ENCODE peak calls at places on chromosomes 5 and 9, in five cellular contexts. G is colonic mucosa, B is adrenal gland, J is WERI-Rb-1, M is uterus. H is an unnamed sample.

GRCh38 chr9:79581388-79581787 is 9.6 kb downstream of the TLE4 start:
- DNase-seq in M (no peak), G (peak; percentile 42), J (no peak), B (peak; percentile 41), H (no peak)

GRCh38 chr5:74116266-74116665 is 490.3 kb downstream of the ARHGEF28 start:
- DNase-seq in G (no peak), B (no peak), J (no peak), M (no peak), H (no peak)

GRCh38 chr9:124078641-124079040 is 67.1 kb downstream of the LHX2 start:
- DNase-seq in J (no peak), M (no peak), G (no peak), B (peak; percentile 11), H (no peak)

GRCh38 chr5:177327539-177328522 is 16.1 kb upstream of the MXD3 start:
- DNase-seq in G (no peak), B (no peak), M (no peak), J (no peak), H (peak; percentile 58)

GRCh38 chr5:91381774-91382492 is 1.2 kb downstream of the ARRDC3 start:
- DNase-seq in B (peak; percentile 79), J (peak; percentile 82), M (peak; percentile 73), G (peak; percentile 91), H (peak; percentile 87)

GRCh38 chr5:165405340-165405739 is 1899.9 kb downstream of the MAT2B start:
- DNase-seq in M (no peak), J (no peak), G (no peak), B (no peak), H (no peak)

GRCh38 chr5:32426440-32427151 is 17.9 kb downstream of the ZFR start:
- DNase-seq in J (no peak), M (no peak), G (no peak), B (no peak), H (no peak)

GRCh38 chr5:173736923-173737412 is 120.5 kb upstream of the BOD1 start:
- DNase-seq in J (no peak), B (no peak), G (peak; percentile 65), M (no peak), H (no peak)

GRCh38 chr9:5621327-5621726 is 7.6 kb upstream of the RIC1 start:
- DNase-seq in J (no peak), M (no peak), B (peak; percentile 14), G (no peak), H (no peak)
- H3K27ac ChIP-seq in J (no peak overlapping the region), M (no peak overlapping the region), B (no peak overlapping the region), G (no peak overlapping the region), H (no peak overlapping the region)

DNA sequence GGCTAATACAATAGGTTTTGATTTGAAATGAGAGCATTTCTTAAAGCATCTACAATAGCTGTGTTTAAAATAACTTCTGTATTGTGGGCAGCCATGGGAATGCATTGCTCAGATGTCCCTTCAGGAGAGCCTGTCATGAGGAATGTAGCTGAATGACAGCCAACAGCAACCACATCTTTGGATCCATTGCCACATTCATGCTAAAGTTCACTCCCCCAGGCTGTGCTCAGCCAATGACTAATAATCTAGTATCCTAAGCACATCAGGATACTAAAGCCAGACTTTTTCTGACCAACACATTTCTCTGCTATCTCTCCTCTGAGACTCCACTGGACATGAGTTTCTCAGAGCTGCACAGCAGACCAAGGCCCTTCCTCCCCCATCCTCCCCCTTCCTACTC is 45.5 kb downstream of the HTR1A start:
- DNase-seq in J (no peak), M (no peak), G (no peak), B (no peak), H (no peak)
- H3K9me3 ChIP-seq in J (no peaks in the 10 kb centered on the region), M (no peaks in the 10 kb centered on the region), G (no peaks in the 10 kb centered on the region), B (no peaks in the 10 kb centered on the region), H (no peaks in the 10 kb centered on the region)

GRCh38 chr9:38066167-38066906 is 2.7 kb downstream of the SHB start:
- DNase-seq in M (no peak), B (no peak), G (peak; percentile 46), J (peak; percentile 58), H (peak; percentile 30)
- TF ChIP-seq CTCF in M (peak; percentile 13), B (peak; percentile 13), G (peak; percentile 17), J (peak; percentile 24), H (peak; percentile 51)

DNA sequence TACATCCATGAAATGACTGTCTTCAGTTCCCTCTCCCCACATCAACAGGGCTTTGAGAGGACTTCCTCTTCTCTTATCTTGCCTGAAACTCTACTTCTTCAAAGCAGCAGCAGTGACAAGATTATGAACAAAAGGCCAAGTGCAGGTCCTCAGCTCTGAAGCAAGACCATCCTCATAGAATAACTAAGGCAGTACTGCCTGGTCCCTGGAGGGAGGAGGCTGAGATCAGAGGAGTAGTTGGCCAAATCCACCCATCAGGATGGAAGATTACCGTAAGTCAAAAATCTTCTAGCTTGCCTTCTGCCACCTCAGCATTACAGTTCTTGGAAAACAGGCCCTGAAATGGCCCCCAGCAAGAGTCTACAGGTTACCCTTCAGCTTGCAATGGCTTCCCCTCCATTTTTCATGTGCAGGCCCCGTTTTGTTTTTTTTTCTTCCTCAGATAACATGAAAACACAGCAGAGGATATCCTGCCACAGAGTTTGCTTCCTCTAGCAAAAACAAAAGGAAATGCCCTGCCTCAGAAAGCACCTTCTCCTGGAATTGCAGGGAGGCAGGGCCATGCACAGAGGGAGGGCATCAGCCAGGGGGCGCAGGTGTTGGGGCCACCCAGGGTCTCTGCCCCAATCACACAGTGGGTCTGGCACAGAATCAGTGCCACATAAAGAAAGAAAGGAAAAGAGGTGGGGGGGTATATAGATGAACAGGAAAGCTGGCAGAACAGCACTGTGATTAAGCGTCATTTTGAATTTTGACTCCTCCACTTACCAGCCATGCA is 40.0 kb downstream of the KLHL3 start:
- DNase-seq in G (no peak), J (no peak), B (no peak), M (peak; percentile 17), H (no peak)
- H3K27ac ChIP-seq in G (no peak overlapping the region), J (no peak overlapping the region), B (no peak overlapping the region), M (peak overlapping the region; percentile 7), H (no peak overlapping the region)

GRCh38 chr5:141261238-141261546 is 16.0 kb downstream of the PCDHB15 start:
- DNase-seq in G (no peak), B (no peak), J (no peak), M (no peak), H (no peak)

GRCh38 chr5:141258948-141259347 is 13.8 kb downstream of the PCDHB15 start:
- DNase-seq in B (no peak), G (no peak), J (no peak), M (no peak), H (no peak)

GRCh38 chr5:141258464-141258863 is 13.3 kb downstream of the PCDHB15 start:
- DNase-seq in J (no peak), B (no peak), G (no peak), M (no peak), H (no peak)

GRCh38 chr5:141260458-141261237 is 15.5 kb downstream of the PCDHB15 start:
- DNase-seq in G (no peak), J (no peak), B (no peak), M (no peak), H (no peak)
- H3K9me3 ChIP-seq in G (peaks cover 41% of the 10 kb centered on the region), J (peaks cover 66% of the 10 kb centered on the region), B (peaks cover 19% of the 10 kb centered on the region), M (peaks cover 100% of the 10 kb centered on the region), H (no peaks in the 10 kb centered on the region)

DNA sequence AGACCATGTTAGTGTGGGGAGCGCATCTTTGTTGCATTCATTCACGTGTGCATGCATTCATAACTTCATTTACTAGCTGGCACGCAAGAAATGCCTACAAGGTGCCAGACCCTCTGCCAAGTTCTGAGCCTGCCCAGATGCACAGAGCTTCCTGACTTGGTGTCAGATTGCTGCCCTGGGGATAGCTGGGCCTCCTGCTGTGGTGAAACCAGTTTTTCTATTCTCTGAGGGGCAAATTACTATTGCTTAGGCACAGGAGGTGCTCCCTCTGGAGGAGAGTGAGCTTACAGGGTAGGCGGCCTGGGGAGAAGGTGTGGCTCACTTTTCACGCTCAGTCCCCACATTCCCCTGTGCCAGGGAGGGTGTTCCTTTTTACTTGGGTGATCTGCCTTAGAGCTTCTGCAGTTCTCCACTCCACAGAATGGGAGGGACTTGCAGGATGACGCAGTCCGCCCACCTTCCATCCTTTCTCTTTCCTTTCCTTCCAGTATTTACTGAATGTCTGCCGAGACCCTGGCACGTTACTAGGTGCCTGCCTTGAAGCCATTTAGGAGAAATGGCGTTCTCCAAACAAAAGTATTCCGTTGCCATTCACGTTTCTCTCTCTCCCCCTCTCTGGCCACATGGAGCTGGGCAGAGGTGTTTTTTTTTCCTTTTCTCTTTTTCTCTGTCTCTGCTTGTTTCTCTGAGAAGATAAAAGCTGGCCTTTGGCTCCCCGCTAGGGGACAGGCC is 27.9 kb upstream of the CTNNA1 start:
- DNase-seq in G (no peak), J (peak; percentile 33), B (peak; percentile 18), M (peak; percentile 34), H (peak; percentile 60)
- TF ChIP-seq CTCF in G (no peak), J (peak; percentile 42), B (no peak), M (no peak), H (peak; percentile 28)

GRCh38 chr5:142817031-142817430 is 46.9 kb downstream of the ARHGAP26 start:
- DNase-seq in G (no peak), B (no peak), J (no peak), M (no peak), H (no peak)
- H3K27ac ChIP-seq in G (peak overlapping the region; percentile 74), B (no peak overlapping the region), J (no peak overlapping the region), M (peak overlapping the region; percentile 54), H (no peak overlapping the region)

GRCh38 chr9:95938724-95939123 is 63.2 kb downstream of the ERCC6L2 start:
- DNase-seq in M (no peak), G (no peak), B (no peak), J (no peak), H (no peak)
- H3K9me3 ChIP-seq in M (no peaks in the 10 kb centered on the region), G (no peaks in the 10 kb centered on the region), B (no peaks in the 10 kb centered on the region), J (peaks cover 10% of the 10 kb centered on the region), H (no peaks in the 10 kb centered on the region)

GRCh38 chr5:142746532-142746931 is 23.6 kb upstream of the ARHGAP26 start:
- DNase-seq in J (no peak), M (no peak), G (no peak), B (no peak), H (no peak)

GRCh38 chr5:142749321-142749720 is 20.9 kb upstream of the ARHGAP26 start:
- DNase-seq in B (no peak), J (no peak), M (no peak), G (no peak), H (no peak)

GRCh38 chr5:142748132-142748531 is 22.0 kb upstream of the ARHGAP26 start:
- DNase-seq in J (no peak), M (no peak), B (no peak), G (no peak), H (no peak)

GRCh38 chr5:142747034-142747433 is 23.1 kb upstream of the ARHGAP26 start:
- DNase-seq in M (no peak), J (no peak), B (no peak), G (no peak), H (no peak)

GRCh38 chr5:142748568-142749249 is 21.5 kb upstream of the ARHGAP26 start:
- DNase-seq in B (peak; percentile 22), G (peak; percentile 56), M (no peak), J (peak; percentile 38), H (peak; percentile 45)
- TF ChIP-seq CTCF in B (peak; percentile 40), G (peak; percentile 44), M (peak; percentile 46), J (peak; percentile 72), H (peak; percentile 68)